ENCODE peak calls at places on chromosomes 11 and 22, in ten cellular contexts. X, A, Y, Z, I, M, W, U, E and P are unnamed samples.

GRCh38 chr11:95968585-95968984 is 44.7 kb upstream of the MTMR2 start:
- DNase-seq in X (peak), A (no peak), Y (no peak), Z (no peak), I (no peak), M (no peak), W (no peak), U (no peak), E (peak), P (peak)

GRCh38 chr11:69911310-69912160 is 92.3 kb upstream of the FGF3 start:
- DNase-seq in X (no peak), A (no peak), Y (peak), Z (no peak), I (no peak), M (no peak), W (no peak), U (peak), E (no peak), P (peak)

GRCh38 chr22:21697866-21698265 is 32.1 kb downstream of the PPIL2 start:
- DNase-seq in X (peak), A (no peak), Y (no peak), Z (no peak), I (no peak), M (no peak), W (no peak), U (no peak), E (peak), P (peak)

GRCh38 chr11:118437736-118438125 is 1.4 kb downstream of the KMT2A start:
- DNase-seq in X (peak), A (no peak), Y (no peak), Z (no peak), I (peak), M (peak), W (no peak), U (peak), E (no peak), P (no peak)

GRCh38 chr22:38187413-38188212 is 6.0 kb upstream of the PLA2G6 start:
- DNase-seq in X (peak), A (no peak), Y (no peak), Z (no peak), I (no peak), M (no peak), W (peak), U (no peak), E (no peak), P (no peak)

GRCh38 chr11:47216141-47216798 is 1.5 kb downstream of the DDB2 start:
- DNase-seq in X (peak), A (no peak), Y (no peak), Z (no peak), I (peak), M (no peak), W (no peak), U (no peak), E (peak), P (peak)

GRCh38 chr22:32333769-32334639 is 23.7 kb upstream of the RFPL3 start:
- DNase-seq in X (no peak), A (no peak), Y (no peak), Z (no peak), I (no peak), M (no peak), W (no peak), U (no peak), E (no peak), P (no peak)

GRCh38 chr11:108278546-108278945 is 55.7 kb downstream of the ATM start:
- DNase-seq in X (peak), A (no peak), Y (no peak), Z (no peak), I (no peak), M (peak), W (no peak), U (no peak), E (peak), P (no peak)

GRCh38 chr22:17810570-17811116 is 36.4 kb upstream of the BID start:
- DNase-seq in X (no peak), A (no peak), Y (no peak), Z (no peak), I (no peak), M (no peak), W (no peak), U (no peak), E (no peak), P (no peak)

GRCh38 chr11:116376054-116376453 is 396.7 kb downstream of the BUD13 start:
- DNase-seq in X (no peak), A (no peak), Y (no peak), Z (no peak), I (no peak), M (no peak), W (no peak), U (no peak), E (no peak), P (no peak)

GRCh38 chr11:65280646-65281045 is 18.9 kb downstream of the POLA2 start:
- DNase-seq in X (peak), A (no peak), Y (no peak), Z (no peak), I (no peak), M (no peak), W (no peak), U (no peak), E (no peak), P (no peak)

GRCh38 chr22:29016067-29016938 is 45.3 kb downstream of the C22orf31 start:
- DNase-seq in X (no peak), A (no peak), Y (no peak), Z (no peak), I (no peak), M (no peak), W (no peak), U (no peak), E (no peak), P (no peak)

GRCh38 chr22:49052560-49052959 is 775.1 kb downstream of the BRD1 start:
- DNase-seq in X (no peak), A (no peak), Y (no peak), Z (no peak), I (no peak), M (peak), W (no peak), U (no peak), E (no peak), P (no peak)

GRCh38 chr11:45930031-45930794 is 7.8 kb downstream of the LARGE2 start:
- DNase-seq in X (no peak), A (peak), Y (peak), Z (no peak), I (no peak), M (peak), W (no peak), U (peak), E (no peak), P (peak)

GRCh38 chr11:65417702-65418430 is 4.7 kb upstream of the NEAT1 start:
- DNase-seq in X (peak), A (no peak), Y (peak), Z (no peak), I (no peak), M (no peak), W (peak), U (peak), E (peak), P (no peak)

GRCh38 chr11:112650568-112650967 is 310.7 kb upstream of the NCAM1 start:
- DNase-seq in X (no peak), A (no peak), Y (no peak), Z (no peak), I (no peak), M (no peak), W (peak), U (no peak), E (no peak), P (no peak)

GRCh38 chr11:6931146-6931713 is 5.0 kb downstream of the ZNF215 start:
- DNase-seq in X (peak), A (peak), Y (no peak), Z (no peak), I (no peak), M (no peak), W (no peak), U (no peak), E (peak), P (peak)

GRCh38 chr11:36376888-36377758 is 81.0 kb downstream of the PRR5L start:
- DNase-seq in X (no peak), A (no peak), Y (peak), Z (no peak), I (peak), M (peak), W (peak), U (peak), E (peak), P (peak)

GRCh38 chr22:35656284-35656752 is 8.1 kb downstream of the APOL6 start:
- DNase-seq in X (no peak), A (no peak), Y (no peak), Z (no peak), I (no peak), M (no peak), W (no peak), U (no peak), E (peak), P (no peak)

GRCh38 chr22:41535244-41535643 is 9.0 kb downstream of the POLR3H start:
- DNase-seq in X (no peak), A (no peak), Y (no peak), Z (no peak), I (no peak), M (peak), W (no peak), U (no peak), E (no peak), P (peak)

GRCh38 chr11:113705871-113706654 is at the start of gene TMPRSS5:
- DNase-seq in X (no peak), A (no peak), Y (no peak), Z (no peak), I (no peak), M (no peak), W (no peak), U (peak), E (no peak), P (no peak)

GRCh38 chr11:579830-580601 is 3.7 kb downstream of the PHRF1 start:
- DNase-seq in X (no peak), A (no peak), Y (peak), Z (no peak), I (no peak), M (no peak), W (no peak), U (no peak), E (no peak), P (peak)

GRCh38 chr11:128890216-128890542 is 977 bp upstream of the KCNJ5 start:
- DNase-seq in X (no peak), A (no peak), Y (no peak), Z (no peak), I (no peak), M (no peak), W (no peak), U (no peak), E (no peak), P (no peak)

GRCh38 chr11:128891410-128891861 is 280 bp downstream of the KCNJ5 start:
- DNase-seq in X (peak), A (no peak), Y (no peak), Z (no peak), I (no peak), M (no peak), W (no peak), U (peak), E (no peak), P (no peak)

GRCh38 chr11:128892866-128893565 is 1.9 kb downstream of the KCNJ5 start:
- DNase-seq in X (no peak), A (no peak), Y (no peak), Z (no peak), I (no peak), M (no peak), W (no peak), U (peak), E (no peak), P (no peak)

GRCh38 chr11:128890543-128891409 is at the start of gene KCNJ5:
- DNase-seq in X (no peak), A (no peak), Y (peak), Z (no peak), I (no peak), M (peak), W (no peak), U (no peak), E (peak), P (peak)

DNA sequence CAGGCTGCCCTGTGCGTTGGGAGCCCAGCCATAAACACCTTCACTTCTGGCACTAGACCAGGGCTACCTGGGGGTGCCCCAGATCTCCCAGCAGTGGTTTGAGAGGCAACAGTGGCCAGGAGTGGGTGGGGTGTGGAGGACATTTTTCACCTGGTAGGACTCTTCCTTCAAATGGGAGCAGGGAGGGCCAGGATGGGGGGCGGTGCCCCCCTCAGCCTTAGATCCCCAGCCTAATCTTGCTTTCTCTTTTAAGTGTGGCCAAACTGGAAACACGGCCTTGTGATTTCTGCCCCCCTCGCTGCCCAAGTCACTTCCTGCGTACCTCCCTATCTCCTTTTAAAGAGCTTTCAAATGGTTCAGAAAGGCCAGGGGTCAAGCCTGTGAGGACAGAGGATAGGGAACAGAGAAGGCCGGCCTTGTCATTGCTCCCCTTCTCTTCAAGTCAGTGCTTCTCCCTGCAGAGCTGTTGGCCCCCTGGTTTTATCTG is 799 bp downstream of the KCNJ5 start:
- DNase-seq in X (no peak), A (no peak), Y (no peak), Z (no peak), I (no peak), M (no peak), W (no peak), U (peak), E (no peak), P (no peak)
- H3K4me3 ChIP-seq in X (no peak), A (no peak), Y (no peak), Z (no peak), I (no peak), M (no peak), W (no peak), U (no peak), E (no peak), P (no peak)

GRCh38 chr22:30267382-30268302 is 991 bp upstream of the OSM start:
- DNase-seq in X (no peak), A (no peak), Y (no peak), Z (no peak), I (peak), M (no peak), W (no peak), U (no peak), E (no peak), P (no peak)
- H3K4me3 ChIP-seq in X (no peak), A (peak), Y (no peak), Z (no peak), I (peak), M (no peak), W (no peak), U (no peak), E (no peak), P (no peak)

DNA sequence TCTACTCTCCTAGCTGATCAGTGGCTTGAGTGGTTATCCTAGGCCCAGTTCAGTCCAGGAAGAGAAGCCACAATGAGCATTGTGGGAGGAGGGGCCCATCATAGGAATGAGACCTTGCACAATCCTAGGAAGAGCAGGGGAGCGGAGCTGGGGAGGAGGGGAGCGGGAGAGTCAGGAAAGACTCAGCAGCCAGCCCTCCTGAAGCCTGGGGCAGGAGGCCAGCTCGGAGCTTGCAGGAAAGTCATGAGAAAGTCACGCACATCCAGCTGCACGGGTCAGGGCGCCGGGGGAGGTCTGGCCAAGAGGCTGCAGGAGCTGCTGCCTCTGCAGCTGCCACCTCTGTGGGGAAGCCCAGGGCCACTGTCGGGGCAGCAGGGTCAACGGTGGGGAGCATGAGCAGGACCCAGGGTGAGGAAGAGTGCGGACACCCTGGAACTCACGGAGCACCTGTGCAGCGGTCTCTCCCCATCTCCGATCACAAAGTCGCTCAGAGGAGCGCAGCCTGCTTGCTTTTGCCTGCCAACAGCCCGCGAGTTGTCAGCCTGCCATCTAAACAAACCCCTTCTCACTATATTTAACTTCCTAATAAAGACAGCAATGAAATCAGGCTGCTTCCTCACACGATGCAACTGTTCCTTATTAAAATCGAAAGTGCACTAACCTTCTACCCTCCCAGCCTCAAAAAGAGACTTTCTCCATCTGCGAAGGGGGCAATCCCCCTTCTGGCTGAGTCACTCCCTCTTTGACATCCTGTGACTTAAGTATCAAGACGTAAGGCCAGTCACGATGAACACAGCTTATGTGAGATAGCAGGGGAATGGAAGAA is 52.8 kb upstream of the RTL6 start:
- DNase-seq in X (peak), A (peak), Y (peak), Z (peak), I (no peak), M (no peak), W (no peak), U (peak), E (peak), P (peak)
- H3K4me3 ChIP-seq in X (peak), A (peak), Y (peak), Z (peak), I (no peak), M (no peak), W (peak), U (peak), E (peak), P (peak)

GRCh38 chr22:30695351-30695762 is 683 bp downstream of the OSBP2 start:
- DNase-seq in X (no peak), A (no peak), Y (no peak), Z (no peak), I (no peak), M (no peak), W (no peak), U (no peak), E (no peak), P (peak)
- H3K4me3 ChIP-seq in X (peak), A (no peak), Y (peak), Z (peak), I (no peak), M (peak), W (peak), U (peak), E (peak), P (peak)

GRCh38 chr11:10909141-10909883 is 51.5 kb upstream of the ZBED5 start:
- DNase-seq in X (no peak), A (no peak), Y (no peak), Z (no peak), I (no peak), M (no peak), W (no peak), U (no peak), E (no peak), P (no peak)
- H3K4me3 ChIP-seq in X (no peak), A (no peak), Y (no peak), Z (no peak), I (no peak), M (no peak), W (no peak), U (no peak), E (no peak), P (peak)

GRCh38 chr22:45744442-45744841 is 72.8 kb downstream of the ATXN10 start:
- DNase-seq in X (no peak), A (no peak), Y (no peak), Z (no peak), I (no peak), M (no peak), W (no peak), U (no peak), E (no peak), P (no peak)
- H3K4me3 ChIP-seq in X (no peak), A (no peak), Y (no peak), Z (no peak), I (no peak), M (no peak), W (no peak), U (no peak), E (no peak), P (no peak)